ENCODE peak calls at places on chromosomes 11 and 22, in six cellular contexts. C, U, L, O, D and A are unnamed samples.
A peak's percentile ranks its signal among the peaks of the same experiment; 100 is the strongest.

GRCh38 chr22:35575116-35575748 is 34.6 kb downstream of the RASD2 start:
- DNase-seq in C (no peak), U (no peak), L (no peak), O (no peak), D (no peak), A (no peak)

GRCh38 chr11:67731583-67731982 is 57.2 kb upstream of the ALDH3B2 start:
- DNase-seq in C (no peak), U (no peak), L (no peak), O (no peak), D (peak; percentile 10), A (no peak)

GRCh38 chr22:46053563-46054090 is 76.7 kb upstream of the WNT7B start:
- DNase-seq in C (peak; percentile 41), U (no peak), L (peak; percentile 67), O (peak; percentile 70), D (peak; percentile 74), A (peak; percentile 82)

GRCh38 chr11:23995891-23996290 is 501.0 kb upstream of the LUZP2 start:
- DNase-seq in C (no peak), U (no peak), L (no peak), O (peak; percentile 36), D (no peak), A (no peak)

GRCh38 chr22:31681625-31682345 is 19.8 kb upstream of the PISD start:
- DNase-seq in C (no peak), U (no peak), L (no peak), O (no peak), D (no peak), A (no peak)

GRCh38 chr11:102830328-102830727 is 13.1 kb downstream of the MMP3 start:
- DNase-seq in C (no peak), U (no peak), L (no peak), O (no peak), D (no peak), A (no peak)

GRCh38 chr22:37534445-37534844 is 15.2 kb upstream of the CARD10 start:
- DNase-seq in C (no peak), U (no peak), L (no peak), O (no peak), D (no peak), A (no peak)

GRCh38 chr11:82465481-82465880 is 268.2 kb downstream of the FAM181B start:
- DNase-seq in C (no peak), U (no peak), L (no peak), O (no peak), D (no peak), A (no peak)

GRCh38 chr11:126482586-126483108 is 127.2 kb downstream of the ST3GAL4 start:
- DNase-seq in C (no peak), U (no peak), L (no peak), O (no peak), D (no peak), A (no peak)

GRCh38 chr11:94563176-94563847 is 3.9 kb upstream of the PIWIL4 start:
- DNase-seq in C (no peak), U (no peak), L (no peak), O (peak; percentile 46), D (no peak), A (no peak)

GRCh38 chr22:42856179-42856864 is 751 bp downstream of the ARFGAP3 start:
- DNase-seq in C (peak; percentile 51), U (no peak), L (peak; percentile 33), O (peak; percentile 62), D (no peak), A (peak; percentile 62)

GRCh38 chr11:115244758-115245157 is 259.5 kb downstream of the CADM1 start:
- DNase-seq in C (no peak), U (no peak), L (no peak), O (no peak), D (no peak), A (no peak)

GRCh38 chr11:103792981-103793468 is 243.4 kb upstream of the DDI1 start:
- DNase-seq in C (no peak), U (no peak), L (no peak), O (peak; percentile 83), D (no peak), A (no peak)

GRCh38 chr11:74134661-74135515 is 35.9 kb downstream of the C2CD3 start:
- DNase-seq in C (no peak), U (no peak), L (no peak), O (no peak), D (no peak), A (no peak)

GRCh38 chr11:76577921-76578654 is 92.5 kb downstream of the LRRC32 start:
- DNase-seq in C (no peak), U (no peak), L (no peak), O (peak; percentile 58), D (no peak), A (no peak)

GRCh38 chr11:11669447-11669846 is 47.6 kb upstream of the GALNT18 start:
- DNase-seq in C (no peak), U (no peak), L (no peak), O (peak; percentile 2), D (no peak), A (no peak)

GRCh38 chr11:59556115-59556882 is 45.0 kb downstream of the OR4D9 start:
- DNase-seq in C (peak; percentile 62), U (peak; percentile 52), L (peak; percentile 23), O (peak; percentile 85), D (peak; percentile 64), A (peak; percentile 31)

GRCh38 chr11:363948-364761 is 5.1 kb upstream of the B4GALNT4 start:
- DNase-seq in C (peak; percentile 63), U (no peak), L (peak; percentile 89), O (no peak), D (peak; percentile 74), A (no peak)

GRCh38 chr22:42758929-42759629 is 38.4 kb upstream of the A4GALT start:
- DNase-seq in C (no peak), U (no peak), L (no peak), O (peak; percentile 83), D (no peak), A (no peak)

GRCh38 chr22:38062782-38063181 is 5.6 kb downstream of the PICK1 start:
- DNase-seq in C (no peak), U (peak; percentile 57), L (no peak), O (no peak), D (no peak), A (no peak)